ENCODE peak calls at places on chromosomes 11 and 22, in four cellular contexts. P is CD8-positive, alpha-beta T cell; C is heart left ventricle; H is HCT116. U is an unnamed sample. For H3K4me1, the result is how much of the 10 kb centered on the place peaks cover.

GRCh38 chr11:77308838-77309237 is 7.4 kb upstream of the GDPD4 start:
- DNase-seq in H (no peak), P (no peak), C (no peak), U (no peak)

GRCh38 chr11:77086521-77087472 is 15.8 kb upstream of the OMP start:
- DNase-seq in P (no peak), H (no peak), C (peak), U (no peak)

GRCh38 chr11:76444065-76444383 is 794 bp upstream of the EMSY start:
- DNase-seq in C (no peak), P (no peak), H (no peak), U (no peak)

GRCh38 chr11:46918087-46918751 is at the start of gene LRP4:
- DNase-seq in H (no peak), P (no peak), C (peak), U (no peak)

GRCh38 chr11:61529537-61530225 is 21.1 kb downstream of the LRRC10B start:
- DNase-seq in H (no peak), P (no peak), C (peak), U (no peak)

GRCh38 chr11:70109903-70110302 is 31.8 kb downstream of the ANO1 start:
- DNase-seq in H (no peak), C (no peak), P (no peak), U (no peak)

GRCh38 chr22:31790240-31790639 is 36.4 kb downstream of the DEPDC5 start:
- DNase-seq in H (no peak), P (no peak), C (no peak), U (no peak)

GRCh38 chr11:12673601-12673923 is 659 bp upstream of the TEAD1 start:
- DNase-seq in H (no peak), C (no peak), P (no peak), U (no peak)

GRCh38 chr11:78782725-78783124 is 208.1 kb upstream of the NARS2 start:
- DNase-seq in C (no peak), H (no peak), P (no peak), U (no peak)

GRCh38 chr11:86800076-86800955 is at the start of gene PRSS23:
- DNase-seq in P (no peak), C (peak), H (no peak), U (peak)

GRCh38 chr11:14908214-14908880 is 16.3 kb upstream of the CYP2R1 start:
- DNase-seq in P (no peak), H (peak), C (no peak), U (no peak)

GRCh38 chr11:123247498-123247799 is 52.4 kb upstream of the CLMP start:
- DNase-seq in H (no peak), C (no peak), P (no peak), U (no peak)

GRCh38 chr22:41092847-41093371 is 517 bp downstream of the EP300 start:
- DNase-seq in H (no peak), C (no peak), P (no peak), U (no peak)

GRCh38 chr11:370087-370941 is 1.0 kb downstream of the B4GALNT4 start:
- DNase-seq in P (no peak), C (no peak), H (no peak), U (no peak)

GRCh38 chr11:85182437-85183109 is 444.6 kb downstream of the DLG2 start:
- DNase-seq in H (peak), C (no peak), P (no peak), U (no peak)

GRCh38 chr11:120294096-120294495 is 31.0 kb upstream of the TLCD5 start:
- DNase-seq in P (no peak), H (no peak), C (no peak), U (no peak)
- H3K4me1 ChIP-seq in P (under half), H (under half), C (under half), U (under half)

DNA sequence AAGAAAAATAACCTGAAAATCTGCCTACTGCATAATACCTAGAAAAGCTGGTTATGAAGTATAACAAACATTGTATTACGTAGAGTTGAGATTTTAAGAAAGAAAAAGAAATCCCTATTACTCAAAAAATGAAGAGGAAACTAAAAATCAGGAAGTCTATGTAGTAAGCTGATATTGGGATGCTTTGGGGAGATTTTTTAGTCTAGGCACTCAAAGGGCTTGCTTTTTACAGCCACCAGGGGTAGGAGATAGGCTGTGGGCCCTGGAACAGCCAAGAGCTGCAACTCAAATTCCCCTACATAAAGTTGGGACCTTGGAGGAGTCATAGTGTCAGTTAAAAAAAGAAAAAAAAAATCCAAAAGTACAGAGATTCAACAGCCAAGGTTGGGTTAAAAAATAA is 90.4 kb downstream of the RELT start:
- DNase-seq in H (no peak), P (no peak), C (no peak), U (no peak)
- H3K4me1 ChIP-seq in H (under half), P (under half), C (under half), U (under half)

DNA sequence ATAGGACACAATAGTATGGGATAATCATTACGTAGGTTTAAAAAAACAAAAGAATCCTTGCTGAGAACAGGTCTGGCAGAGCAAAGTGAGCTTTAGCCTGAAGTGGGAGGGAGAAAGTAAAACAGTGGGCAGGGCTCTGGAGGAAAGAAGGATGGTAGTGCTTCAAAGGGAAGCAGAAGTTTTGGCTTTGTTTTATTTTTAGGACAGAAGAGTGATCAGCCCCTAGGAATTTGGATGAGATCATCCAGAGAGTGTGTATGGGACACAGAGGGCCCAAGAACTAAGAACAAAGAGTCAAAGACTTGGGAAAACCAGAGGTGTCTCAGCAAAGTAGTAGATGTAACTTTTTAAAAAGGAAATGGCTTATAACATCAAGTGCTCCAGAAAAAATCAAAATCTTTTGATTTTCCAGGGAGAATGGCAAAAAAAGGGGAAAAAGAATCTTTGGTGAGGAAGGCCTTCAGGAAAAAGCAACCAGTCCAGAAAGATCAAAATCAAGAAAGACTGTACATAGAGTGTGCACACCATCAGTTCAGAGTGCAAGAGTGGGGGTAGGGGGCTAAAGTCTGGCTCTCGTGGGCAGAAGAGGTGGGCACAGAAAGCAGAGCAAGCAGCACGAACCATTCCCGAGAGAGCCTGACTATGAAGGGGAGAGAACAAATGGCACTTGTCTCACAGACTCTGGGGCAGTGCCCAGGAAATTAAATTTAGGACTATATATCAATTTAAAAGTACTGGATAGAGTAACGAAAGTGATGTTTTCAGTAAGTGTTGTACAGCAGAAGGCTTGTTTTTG is 30.1 kb downstream of the MAPK1 start:
- DNase-seq in P (no peak), C (no peak), H (peak), U (no peak)
- H3K4me1 ChIP-seq in P (under half), C (half or more), H (under half), U (under half)

DNA sequence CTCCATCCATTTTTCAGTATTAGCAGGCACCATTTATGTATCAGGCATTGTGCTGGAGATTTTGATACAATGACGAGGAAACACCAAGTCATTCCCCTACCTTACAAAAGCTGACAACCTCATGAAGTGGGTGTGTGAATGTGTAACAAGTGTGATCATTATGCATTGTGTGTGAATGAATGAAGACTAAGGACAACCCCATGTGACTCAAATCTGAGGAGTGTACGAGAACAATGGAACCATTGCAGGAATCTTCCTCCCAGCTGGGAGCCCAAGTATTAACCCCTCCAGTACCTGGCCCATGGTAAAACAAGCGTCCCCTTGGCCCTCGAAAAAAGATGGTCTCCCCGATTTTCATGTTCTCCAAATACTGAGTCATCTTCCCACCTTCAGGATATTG is 4.4 kb downstream of the CYB5R2 start:
- DNase-seq in P (no peak), H (no peak), C (no peak), U (no peak)
- H3K4me1 ChIP-seq in P (under half), H (under half), C (under half), U (under half)

DNA sequence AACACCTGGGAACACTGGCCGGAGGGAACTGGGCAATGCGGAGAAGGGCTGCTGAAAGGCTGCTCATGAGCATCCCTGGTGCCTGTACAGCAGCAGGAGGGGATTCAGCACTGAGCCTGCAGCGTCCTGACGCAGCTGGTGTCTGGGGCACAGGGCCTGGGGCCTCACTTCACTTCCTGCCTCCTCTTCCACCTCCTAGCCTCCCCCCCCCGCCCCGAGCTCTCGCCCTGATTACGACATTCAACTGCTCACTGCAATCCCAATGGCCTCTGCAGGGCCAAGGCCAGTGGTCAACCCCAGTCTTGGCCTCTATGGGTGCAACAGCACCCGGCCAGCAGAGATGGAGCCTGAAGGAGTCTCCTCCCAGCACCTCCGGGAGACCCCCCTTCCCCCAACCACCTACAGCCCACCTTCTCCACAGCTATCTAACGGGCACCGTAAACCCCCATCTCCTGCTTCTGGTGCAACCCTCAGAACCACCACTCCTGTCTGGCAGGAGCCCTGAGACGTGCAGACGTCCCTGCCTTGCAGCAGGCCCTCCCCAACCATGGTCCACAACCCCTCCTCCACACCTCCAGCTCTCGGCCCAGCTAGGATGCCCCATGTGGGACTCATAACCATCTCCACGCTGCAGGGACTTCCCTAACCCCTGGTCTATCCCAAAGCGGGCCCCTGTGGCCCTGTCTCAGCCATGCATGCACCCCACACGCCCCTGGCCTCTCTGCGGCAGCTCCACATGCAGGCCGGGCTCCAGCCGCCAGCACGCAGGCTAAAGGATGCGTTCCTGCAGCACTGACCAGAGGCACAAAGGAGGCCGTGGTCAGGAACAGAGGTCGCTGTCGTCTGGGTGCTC is 38.2 kb downstream of the BRD1 start:
- DNase-seq in C (peak), H (no peak), P (peak), U (peak)
- H3K4me1 ChIP-seq in C (half or more), H (under half), P (under half), U (under half)

GRCh38 chr22:28925916-28926315 is 42.5 kb downstream of the ZNRF3 start:
- DNase-seq in P (no peak), C (no peak), H (no peak), U (no peak)
- H3K4me1 ChIP-seq in P (under half), C (under half), H (half or more), U (under half)

DNA sequence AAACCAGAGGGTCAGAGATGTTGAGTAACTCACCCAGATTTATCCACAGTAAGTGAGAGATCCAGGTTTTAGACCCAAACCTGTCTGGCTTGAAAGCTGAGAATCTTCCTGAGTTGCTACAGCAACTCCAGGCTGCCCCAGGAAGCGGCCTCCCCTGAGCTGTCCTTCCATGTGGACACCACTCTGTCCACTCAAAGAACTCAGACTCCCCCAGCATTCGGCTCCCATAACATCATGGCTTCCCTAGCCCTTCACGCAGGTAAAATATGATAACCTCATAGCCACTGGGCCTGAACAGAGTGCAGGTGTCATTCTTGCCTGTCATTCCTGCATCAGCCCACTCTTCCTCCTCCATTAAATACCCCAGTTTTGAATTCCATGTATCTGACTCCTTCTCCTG is 657.8 kb downstream of the TBC1D22A start:
- DNase-seq in H (no peak), P (no peak), C (no peak), U (no peak)
- H3K4me1 ChIP-seq in H (under half), P (under half), C (under half), U (under half)

GRCh38 chr11:130295657-130296056 is 19.1 kb downstream of the ZBTB44 start:
- DNase-seq in H (no peak), C (no peak), P (no peak), U (no peak)

GRCh38 chr11:130299978-130300377 is 14.7 kb downstream of the ZBTB44 start:
- DNase-seq in P (no peak), H (no peak), C (no peak), U (no peak)

GRCh38 chr11:130301002-130301401 is 13.7 kb downstream of the ZBTB44 start:
- DNase-seq in C (no peak), H (no peak), P (no peak), U (no peak)

GRCh38 chr11:130300567-130300966 is 14.2 kb downstream of the ZBTB44 start:
- DNase-seq in P (no peak), H (no peak), C (no peak), U (no peak)
- H3K4me1 ChIP-seq in P (under half), H (under half), C (under half), U (under half)

DNA sequence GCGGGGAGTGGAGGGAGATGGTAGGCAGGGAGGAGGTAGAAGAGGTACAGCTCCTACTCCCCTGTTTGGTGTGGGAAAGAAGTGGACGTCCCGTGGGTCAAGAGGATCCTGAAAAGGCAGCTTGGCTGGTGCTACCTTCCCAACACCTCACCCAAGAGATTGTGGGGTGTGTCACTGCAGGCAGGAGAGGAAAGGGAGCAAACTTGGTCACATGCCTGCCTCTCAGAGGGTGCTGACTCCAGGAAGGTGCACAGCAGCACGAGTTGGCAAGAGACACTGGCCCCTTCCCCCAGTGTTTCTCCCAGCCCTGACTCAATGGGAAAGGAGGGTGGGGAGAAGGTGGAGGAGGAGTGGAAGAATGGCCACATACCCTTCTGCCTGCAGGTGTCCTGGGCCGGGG is 99.6 kb downstream of the CSNK2A3 start:
- DNase-seq in H (no peak), C (no peak), P (no peak), U (no peak)
- H3K4me1 ChIP-seq in H (under half), C (under half), P (under half), U (under half)

DNA sequence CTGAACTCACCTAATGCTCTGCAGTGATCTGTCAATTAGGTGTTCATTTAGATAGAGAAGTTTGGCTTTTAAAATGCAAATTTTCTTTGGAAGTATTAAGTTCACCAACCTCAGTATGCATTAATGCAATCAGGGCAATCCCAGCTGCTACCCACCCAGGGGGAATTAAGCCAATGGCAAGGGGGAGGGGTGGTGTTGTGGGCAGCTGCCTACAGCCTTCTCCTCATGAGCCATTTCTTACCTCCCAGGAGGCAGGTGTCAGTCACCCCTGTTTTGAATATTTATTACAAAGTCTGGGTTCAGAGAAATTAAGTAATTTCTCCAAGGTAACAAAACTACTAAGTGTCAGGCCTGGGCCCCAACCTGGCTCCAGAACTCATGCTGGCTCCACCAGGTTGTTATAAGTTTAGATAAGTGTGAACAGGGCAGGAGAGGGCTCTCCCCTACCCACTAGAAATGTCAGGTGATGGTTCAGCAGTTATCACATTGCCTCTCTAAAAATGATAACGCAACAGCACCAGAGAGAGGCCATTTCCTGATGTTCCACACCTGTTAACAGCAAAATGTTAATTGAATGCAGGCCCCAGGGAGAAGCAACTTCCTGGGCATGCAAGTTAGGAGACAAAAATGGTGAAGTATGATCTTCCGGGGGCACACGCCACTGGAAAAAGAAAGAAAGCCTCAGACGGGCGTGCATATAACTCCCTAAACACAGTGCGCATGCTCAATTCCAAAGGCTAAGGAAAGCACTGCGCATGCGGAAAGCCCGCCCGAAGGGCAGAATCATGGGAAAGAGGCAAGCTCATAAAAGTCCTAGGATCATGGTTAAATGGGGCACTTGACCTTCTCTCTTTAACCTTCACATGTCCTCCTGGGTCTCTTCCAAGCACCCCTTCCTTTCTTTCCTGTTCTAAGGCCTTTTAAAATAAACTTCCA is 35.4 kb upstream of the GNAZ start:
- DNase-seq in P (no peak), C (no peak), H (no peak), U (no peak)
- H3K4me1 ChIP-seq in P (under half), C (under half), H (under half), U (under half)

U was measured in tibial artery.